ENCODE peak calls at places on chromosomes 5 and 9, in eight cellular contexts. I is HepG2, T is uterus, B is body of pancreas, M is stomach, D is tibial nerve, Y is lower leg skin, P is heart left ventricle. A is an unnamed sample.

GRCh38 chr5:6812800-6813731 is 99.8 kb downstream of the TENT4A start:
- DNase-seq in D (no peak), T (peak), I (no peak), Y (peak), B (peak), P (no peak), M (peak), A (peak)

GRCh38 chr9:116027511-116027910 is 126.1 kb upstream of the PAPPA start:
- DNase-seq in B (no peak), T (no peak), M (no peak), Y (no peak), I (no peak), D (no peak), P (no peak), A (no peak)

GRCh38 chr9:9612270-9612669 is 1000.5 kb downstream of the PTPRD start:
- DNase-seq in M (no peak), D (no peak), I (no peak), P (no peak), B (no peak), Y (peak), T (no peak), A (no peak)

GRCh38 chr9:88342246-88342645 is 46.0 kb upstream of the SPIN1 start:
- DNase-seq in D (no peak), P (no peak), B (no peak), I (no peak), M (no peak), Y (no peak), T (no peak), A (no peak)

GRCh38 chr5:172637122-172637580 is 3.9 kb upstream of the NEURL1B start:
- DNase-seq in Y (peak), B (no peak), I (no peak), D (no peak), M (no peak), T (peak), P (no peak), A (no peak)

GRCh38 chr9:32486839-32487562 is 39.0 kb downstream of the RIGI start:
- DNase-seq in T (no peak), D (no peak), B (no peak), P (no peak), I (peak), Y (no peak), M (no peak), A (no peak)

GRCh38 chr5:36398137-36398536 is 96.4 kb upstream of the RANBP3L start:
- DNase-seq in P (no peak), B (no peak), T (no peak), D (no peak), Y (no peak), I (peak), M (no peak), A (no peak)

GRCh38 chr9:100700689-100701318 is 122.9 kb downstream of the CAVIN4 start:
- DNase-seq in I (peak), Y (no peak), D (no peak), M (no peak), P (no peak), B (peak), T (no peak), A (peak)

GRCh38 chr5:73180561-73180960 is 7.6 kb downstream of the TMEM174 start:
- DNase-seq in M (no peak), B (no peak), Y (no peak), P (no peak), T (no peak), I (no peak), D (no peak), A (no peak)

GRCh38 chr9:21502586-21502985 is 20.5 kb upstream of the IFNE start:
- DNase-seq in B (no peak), D (no peak), I (no peak), Y (no peak), M (no peak), P (no peak), T (no peak), A (no peak)

GRCh38 chr5:32044904-32045303 is 129.2 kb downstream of the GOLPH3 start:
- DNase-seq in I (no peak), D (no peak), P (no peak), B (no peak), T (no peak), M (no peak), Y (no peak), A (no peak)

GRCh38 chr9:97307091-97307490 is 368 bp upstream of the CCDC180 start:
- DNase-seq in M (peak), B (peak), Y (no peak), I (no peak), D (peak), T (peak), P (peak), A (peak)

GRCh38 chr5:96702503-96703383 is 40.6 kb downstream of the CAST start:
- DNase-seq in M (peak), I (peak), D (peak), Y (peak), T (peak), P (peak), B (peak), A (peak)

GRCh38 chr9:26437056-26437711 is 455.4 kb downstream of the CAAP1 start:
- DNase-seq in B (no peak), Y (no peak), D (no peak), T (no peak), M (no peak), P (no peak), I (no peak), A (no peak)

GRCh38 chr5:14351845-14352712 is 208.9 kb downstream of the TRIO start:
- DNase-seq in I (peak), M (peak), B (peak), D (peak), P (peak), Y (peak), T (peak), A (peak)

GRCh38 chr5:66074891-66075290 is 69.2 kb upstream of the SREK1 start:
- DNase-seq in Y (no peak), T (no peak), P (no peak), B (no peak), D (no peak), M (no peak), I (no peak), A (no peak)

GRCh38 chr9:134177624-134178393 is 13.4 kb upstream of the RNU6ATAC start:
- DNase-seq in D (no peak), M (no peak), I (no peak), T (peak), Y (peak), P (no peak), B (no peak), A (no peak)

DNA sequence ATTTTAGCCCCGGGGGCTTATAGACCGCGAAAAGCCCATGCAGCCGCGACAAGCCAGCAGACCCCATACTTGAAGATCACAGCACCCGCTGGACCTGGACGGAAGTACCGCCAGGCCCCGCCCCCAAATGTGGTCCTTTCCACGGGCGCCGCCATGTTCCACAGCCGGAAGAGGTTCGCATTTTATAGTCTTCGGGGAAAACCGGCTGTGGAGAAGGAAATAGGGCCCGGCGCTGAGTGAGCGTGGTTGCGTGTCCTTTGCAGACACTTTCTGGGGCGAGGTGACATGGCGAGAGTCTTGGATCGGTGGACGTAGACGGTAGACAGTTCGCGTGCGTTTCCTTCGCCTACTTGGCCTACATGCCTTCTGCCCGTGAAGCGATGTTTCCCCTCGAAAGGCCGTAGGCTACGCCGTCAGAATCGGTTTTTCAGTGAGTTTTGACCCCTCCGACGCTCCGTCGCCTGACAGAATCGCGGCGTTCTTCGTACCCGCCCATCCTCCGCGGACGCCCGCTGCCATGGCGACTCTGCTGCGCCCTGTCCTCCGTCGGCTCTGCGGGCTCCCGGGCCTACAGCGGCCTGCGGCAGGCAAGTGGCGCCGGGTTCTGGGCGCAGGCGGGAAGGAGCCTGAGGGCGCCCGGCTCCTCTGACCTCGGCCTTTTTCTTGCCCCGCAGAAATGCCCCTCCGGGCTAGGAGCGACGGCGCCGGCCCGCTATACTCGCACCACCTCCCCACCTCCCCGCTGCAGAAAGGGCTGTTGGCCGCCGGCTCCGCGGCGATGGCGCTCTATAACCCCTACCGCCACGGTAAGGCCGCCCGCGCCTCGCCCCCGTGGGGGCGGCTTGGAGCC is at the start of the genes COQ4 and TRUB2:
- DNase-seq in T (peak), Y (peak), D (peak), M (peak), I (peak), P (peak), B (peak), A (peak)
- TF ChIP-seq POLR2A in T (no peak), Y (no peak), D (peak), M (no peak), I (peak), P (peak), B (peak), A (peak)

DNA sequence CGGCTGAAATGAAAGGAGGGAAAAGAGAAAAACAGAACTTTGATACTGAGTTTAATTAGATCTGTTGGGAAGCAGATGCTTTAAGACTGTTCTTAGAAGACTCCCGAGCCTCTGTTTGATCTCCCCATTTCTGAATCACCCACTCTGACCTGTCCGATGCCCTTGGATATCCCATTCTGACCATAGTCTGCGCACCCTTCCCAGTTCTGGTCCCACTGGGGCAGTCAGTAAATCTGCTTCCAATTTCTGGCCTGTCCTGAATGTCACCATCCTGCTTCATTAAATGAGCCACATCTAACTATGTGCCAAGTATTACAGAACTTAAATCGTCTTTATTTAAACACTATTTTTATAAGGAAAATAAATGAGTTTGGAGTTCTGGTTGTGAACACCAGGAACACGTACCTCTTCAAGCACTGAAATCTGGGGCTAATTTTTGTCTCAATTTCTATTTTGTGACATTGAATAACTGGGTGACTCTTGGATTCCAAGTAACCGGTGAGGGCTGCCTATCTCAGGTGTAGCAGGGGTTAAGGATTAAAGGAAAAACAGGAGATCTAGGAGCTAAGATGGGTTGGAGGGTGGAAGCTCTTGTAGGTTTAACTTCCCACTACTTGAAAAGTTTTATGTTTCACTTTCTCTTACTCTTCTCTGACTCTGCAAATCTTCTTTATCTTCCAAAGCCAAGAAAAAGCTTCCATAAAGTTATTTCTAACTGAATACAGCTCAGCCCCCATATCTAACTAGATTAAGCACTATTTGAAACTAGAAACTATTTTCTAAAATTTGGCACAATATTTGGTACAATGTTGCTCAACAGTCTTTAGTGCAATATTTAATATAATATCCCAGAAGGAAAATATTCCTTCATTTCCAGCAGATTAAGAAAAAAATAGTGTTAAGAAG is 40.1 kb downstream of the ALDH1A1 start:
- DNase-seq in M (no peak), T (no peak), P (no peak), B (no peak), D (no peak), I (no peak), Y (no peak), A (no peak)
- H3K4me3 ChIP-seq in M (no peak), T (no peak), P (no peak), B (no peak), D (peak), I (no peak), Y (no peak), A (no peak)

GRCh38 chr9:131125288-131126058 is at the start of gene NUP214:
- DNase-seq in D (peak), T (peak), B (peak), I (peak), M (peak), P (peak), Y (peak), A (peak)
- TF ChIP-seq POLR2A in D (peak), T (peak), B (peak), I (peak), M (peak), P (peak), Y (no peak), A (peak)

DNA sequence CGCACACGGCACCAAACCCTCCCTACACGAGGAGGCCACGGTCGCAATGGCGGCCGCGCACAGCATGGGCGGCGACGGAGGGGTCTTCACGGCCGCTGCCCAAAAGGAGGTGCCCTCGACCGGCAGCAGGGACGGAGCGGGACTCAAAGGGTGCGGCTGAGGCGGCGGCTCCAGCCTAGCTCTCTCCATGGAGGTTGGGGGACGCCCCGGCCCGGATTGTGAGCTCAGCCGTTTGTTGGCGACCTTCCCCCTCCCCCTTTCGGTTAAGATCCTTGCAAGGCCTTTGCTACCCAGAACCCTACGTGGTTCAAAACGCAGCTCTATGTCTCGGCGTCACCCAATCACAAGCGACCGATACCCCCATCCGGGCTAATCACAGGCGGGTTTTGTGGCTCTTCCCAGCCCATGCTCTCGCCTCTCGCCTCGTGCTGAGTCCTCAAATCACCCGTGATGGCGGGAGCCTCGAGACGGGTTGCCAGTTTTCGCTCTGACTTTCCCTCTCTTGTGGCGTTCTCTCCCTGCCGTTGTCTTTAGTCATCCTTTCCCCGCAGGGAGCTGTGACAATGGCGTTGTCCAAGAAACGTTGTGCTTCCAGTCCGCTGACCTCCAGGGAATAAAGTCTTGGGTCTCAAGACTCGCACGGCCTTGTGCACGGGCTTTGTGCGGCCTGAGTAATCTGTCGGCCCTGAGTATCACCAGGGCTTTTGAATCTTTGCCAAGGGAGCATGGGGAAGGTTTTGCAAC is 19.5 kb downstream of the C5orf52 start:
- DNase-seq in Y (peak), T (no peak), D (no peak), M (no peak), B (no peak), P (no peak), I (no peak), A (no peak)
- H3K4me3 ChIP-seq in Y (no peak), T (no peak), D (no peak), M (peak), B (no peak), P (no peak), I (no peak), A (no peak)